ENCODE peak calls at places on chromosomes 4 and X, in four cellular contexts. One of them, this sample, is unnamed.

GRCh38 chr4:139890810-139891209 is 225.2 kb downstream of the MGST2 start:
- DNase-seq in colonic mucosa: no peak
- DNase-seq in A549: no peak
- DNase-seq in NCI-H774: no peak
- DNase-seq in this sample: no peak

GRCh38 chr4:179624768-179625181 is 2182.5 kb upstream of the AGA start:
- DNase-seq in colonic mucosa: no peak
- DNase-seq in A549: no peak
- DNase-seq in NCI-H774: no peak
- DNase-seq in this sample: no peak

GRCh38 chr4:16508968-16509367 is 282.7 kb upstream of the TAPT1 start:
- DNase-seq in colonic mucosa: no peak
- DNase-seq in A549: no peak
- DNase-seq in NCI-H774: no peak
- DNase-seq in this sample: no peak

GRCh38 chrX:79524642-79525041 is 157.5 kb upstream of the ITM2A start:
- DNase-seq in colonic mucosa: peak
- DNase-seq in A549: no peak
- DNase-seq in NCI-H774: no peak
- DNase-seq in this sample: no peak

GRCh38 chr4:38510201-38510600 is 153.8 kb upstream of the KLF3 start:
- DNase-seq in colonic mucosa: no peak
- DNase-seq in A549: no peak
- DNase-seq in NCI-H774: no peak
- DNase-seq in this sample: no peak

GRCh38 chr4:40992472-40993298 is 221.7 kb downstream of the APBB2 start:
- DNase-seq in colonic mucosa: no peak
- DNase-seq in A549: no peak
- DNase-seq in NCI-H774: no peak
- DNase-seq in this sample: no peak

GRCh38 chr4:40562681-40563080 is 67.0 kb downstream of the RBM47 start:
- DNase-seq in colonic mucosa: no peak
- DNase-seq in A549: no peak
- DNase-seq in NCI-H774: no peak
- DNase-seq in this sample: no peak

GRCh38 chrX:48896611-48897011 is 957 bp downstream of the TIMM17B start:
- DNase-seq in colonic mucosa: no peak
- DNase-seq in A549: no peak
- DNase-seq in NCI-H774: peak
- DNase-seq in this sample: no peak

GRCh38 chr4:52173470-52174055 is 122.5 kb downstream of the SPATA18 start:
- DNase-seq in colonic mucosa: peak
- DNase-seq in A549: no peak
- DNase-seq in NCI-H774: no peak
- DNase-seq in this sample: peak

GRCh38 chr4:136495076-136495475 is 1037.2 kb downstream of the PCDH18 start:
- DNase-seq in colonic mucosa: no peak
- DNase-seq in A549: no peak
- DNase-seq in NCI-H774: no peak
- DNase-seq in this sample: no peak

GRCh38 chrX:107301253-107301652 is 94.8 kb downstream of the DNAAF6 start:
- DNase-seq in colonic mucosa: no peak
- DNase-seq in A549: no peak
- DNase-seq in NCI-H774: no peak
- DNase-seq in this sample: no peak

GRCh38 chr4:176627916-176628315 is 164.8 kb downstream of the VEGFC start:
- DNase-seq in colonic mucosa: no peak
- DNase-seq in A549: no peak
- DNase-seq in NCI-H774: no peak
- DNase-seq in this sample: no peak

GRCh38 chrX:106917830-106918500 is 2.2 kb upstream of the CLDN2 start:
- DNase-seq in colonic mucosa: no peak
- DNase-seq in A549: peak
- DNase-seq in NCI-H774: no peak
- DNase-seq in this sample: peak